ENCODE peak calls at places on chromosome 3, in four cellular contexts. U is right cardiac atrium, W is NCI-H460, V is cardiac muscle cell. N is an unnamed sample.

GRCh38 chr3:60575726-60576272 is 675.5 kb downstream of the FHIT start:
- DNase-seq in W (no peak), V (no peak), U (no peak), N (no peak)

GRCh38 chr3:161510510-161511260 is 14.1 kb downstream of the OTOL1 start:
- DNase-seq in U (no peak), V (no peak), W (no peak), N (no peak)

GRCh38 chr3:52232279-52233107 is 6.5 kb downstream of the TWF2 start:
- DNase-seq in U (peak; percentile 59), W (no peak), V (no peak), N (no peak)

GRCh38 chr3:36957862-36958686 is 13.2 kb upstream of the TRANK1 start:
- DNase-seq in V (peak; percentile 29), W (no peak), U (no peak), N (no peak)

GRCh38 chr3:59922226-59922625 is 872.4 kb upstream of the CFAP20DC start:
- DNase-seq in W (no peak), V (no peak), U (no peak), N (no peak)

GRCh38 chr3:6807967-6808588 is 52.8 kb upstream of the GRM7 start:
- DNase-seq in V (no peak), W (no peak), U (no peak), N (no peak)

GRCh38 chr3:195914648-195915473 is 6.5 kb upstream of the TNK2 start:
- DNase-seq in U (peak; percentile 95), V (peak; percentile 97), W (peak; percentile 94), N (peak; percentile 90)

GRCh38 chr3:126465928-126466564 is 9.6 kb downstream of the ZXDC start:
- DNase-seq in W (no peak), V (no peak), U (peak; percentile 67), N (no peak)

GRCh38 chr3:71402280-71402679 is 181.2 kb downstream of the FOXP1 start:
- DNase-seq in W (no peak), V (no peak), U (no peak), N (no peak)

GRCh38 chr3:30657914-30658313 is 51.5 kb downstream of the TGFBR2 start:
- DNase-seq in U (no peak), V (peak; percentile 40), W (no peak), N (no peak)

GRCh38 chr3:156218353-156218744 is 98.0 kb downstream of the KCNAB1 start:
- DNase-seq in W (no peak), V (no peak), U (no peak), N (no peak)

GRCh38 chr3:58419782-58420512 is 13.7 kb downstream of the PDHB start:
- DNase-seq in V (peak; percentile 42), W (no peak), U (peak; percentile 82), N (no peak)

GRCh38 chr3:99119312-99119810 is 217.9 kb upstream of the DCBLD2 start:
- DNase-seq in V (no peak), W (no peak), U (no peak), N (no peak)

GRCh38 chr3:117754841-117755240 is 1045.3 kb downstream of the TUSC7 start:
- DNase-seq in V (no peak), U (no peak), W (no peak), N (no peak)

GRCh38 chr3:58306662-58307286 is 454 bp downstream of the HTD2 start:
- DNase-seq in U (peak; percentile 68), W (no peak), V (peak; percentile 25), N (no peak)

GRCh38 chr3:127800508-127800907 is 21.8 kb downstream of the MGLL start:
- DNase-seq in U (no peak), W (no peak), V (peak; percentile 37), N (no peak)